ENCODE peak calls at places on chromosomes 13 and 19, in four cellular contexts. W is K562, L is H1, A is HepG2. J is an unnamed sample.
A peak's percentile ranks its signal among the peaks of the same experiment; 100 is the strongest.

GRCh38 chr19:3060852-3061182 is 1.5 kb downstream of the TLE5 start:
- DNase-seq in W (no peak), L (no peak), A (no peak), J (no peak)

GRCh38 chr13:25943666-25944065 is 108.2 kb downstream of the SHISA2 start:
- DNase-seq in W (no peak), L (no peak), A (peak; percentile 5), J (no peak)

GRCh38 chr13:80055804-80056203 is 285.1 kb downstream of the SPRY2 start:
- DNase-seq in W (no peak), L (no peak), A (no peak), J (no peak)

GRCh38 chr13:112601351-112601750 is 13.4 kb upstream of the TUBGCP3 start:
- DNase-seq in W (no peak), L (no peak), A (no peak), J (no peak)

GRCh38 chr19:11798391-11799296 is at the start of gene ZNF491:
- DNase-seq in W (peak; percentile 82), L (peak; percentile 94), A (peak; percentile 87), J (no peak)

GRCh38 chr19:39209196-39209595 is 5.1 kb upstream of the SYCN start:
- DNase-seq in W (no peak), L (no peak), A (no peak), J (no peak)

GRCh38 chr13:82176761-82177160 is 1705.5 kb downstream of the SLITRK1 start:
- DNase-seq in W (no peak), L (no peak), A (no peak), J (no peak)

GRCh38 chr19:6236310-6237291 is 43.2 kb downstream of the MLLT1 start:
- DNase-seq in W (no peak), L (no peak), A (no peak), J (no peak)

GRCh38 chr19:46221981-46222610 is 7.4 kb upstream of the IGFL1 start:
- DNase-seq in W (no peak), L (peak; percentile 50), A (no peak), J (no peak)

GRCh38 chr13:49858183-49858856 is 65.8 kb upstream of the KPNA3 start:
- DNase-seq in W (no peak), L (no peak), A (peak; percentile 95), J (no peak)

GRCh38 chr13:32314968-32315254 is 252 bp downstream of the ZAR1L start:
- DNase-seq in W (peak; percentile 32), L (no peak), A (peak; percentile 40), J (peak; percentile 43)

GRCh38 chr13:95185311-95185710 is 115.9 kb downstream of the ABCC4 start:
- DNase-seq in W (no peak), L (no peak), A (no peak), J (no peak)

GRCh38 chr19:36128392-36128736 is 11.5 kb upstream of the CAPNS1 start:
- DNase-seq in W (peak; percentile 33), L (no peak), A (peak; percentile 52), J (no peak)

GRCh38 chr19:48858984-48859710 is 9.3 kb downstream of the PLEKHA4 start:
- DNase-seq in W (peak; percentile 89), L (peak; percentile 69), A (no peak), J (no peak)

GRCh38 chr13:38693641-38694040 is 6.8 kb downstream of the FREM2 start:
- DNase-seq in W (no peak), L (no peak), A (no peak), J (no peak)

GRCh38 chr19:57068326-57068725 is 51.5 kb upstream of the USP29 start:
- DNase-seq in W (no peak), L (no peak), A (no peak), J (no peak)

GRCh38 chr19:46610851-46611770 is 10.0 kb downstream of the CALM3 start:
- DNase-seq in W (no peak), L (no peak), A (no peak), J (no peak)

GRCh38 chr19:41957838-41958366 is 1.2 kb downstream of the RABAC1 start:
- DNase-seq in W (peak; percentile 87), L (peak; percentile 72), A (peak; percentile 81), J (peak; percentile 79)

GRCh38 chr13:44311011-44311481 is 62.6 kb upstream of the SERP2 start:
- DNase-seq in W (no peak), L (no peak), A (no peak), J (no peak)

GRCh38 chr13:48086272-48086671 is 8.6 kb downstream of the MED4 start:
- DNase-seq in W (no peak), L (no peak), A (no peak), J (no peak)

GRCh38 chr19:36086326-36086725 is 24.6 kb upstream of the OVOL3 start:
- DNase-seq in W (no peak), L (no peak), A (no peak), J (no peak)

GRCh38 chr13:110593430-110594130 is 21.8 kb upstream of the NAXD start:
- DNase-seq in W (peak; percentile 32), L (no peak), A (peak; percentile 65), J (peak; percentile 50)

GRCh38 chr13:106036870-106037269 is 498.6 kb downstream of the EFNB2 start:
- DNase-seq in W (no peak), L (peak; percentile 47), A (no peak), J (peak; percentile 6)

GRCh38 chr19:30324982-30325381 is 47.2 kb upstream of the ZNF536 start:
- DNase-seq in W (no peak), L (no peak), A (no peak), J (no peak)

GRCh38 chr13:43522788-43523187 is 264.0 kb downstream of the ENOX1 start:
- DNase-seq in W (no peak), L (no peak), A (no peak), J (no peak)

GRCh38 chr19:31518626-31519025 is 169.4 kb upstream of the TSHZ3 start:
- DNase-seq in W (no peak), L (peak; percentile 38), A (no peak), J (no peak)

GRCh38 chr19:48480476-48481190 is 11.5 kb downstream of the CYTH2 start:
- DNase-seq in W (no peak), L (no peak), A (no peak), J (no peak)

GRCh38 chr19:30999726-31000125 is 349.5 kb downstream of the TSHZ3 start:
- DNase-seq in W (no peak), L (no peak), A (no peak), J (no peak)

GRCh38 chr13:95154441-95154886 is 146.8 kb downstream of the ABCC4 start:
- DNase-seq in W (no peak), L (no peak), A (no peak), J (no peak)

GRCh38 chr19:17989425-17990094 is 18.4 kb upstream of the ARRDC2 start:
- DNase-seq in W (no peak), L (no peak), A (no peak), J (no peak)

GRCh38 chr19:43705729-43706128 is 10.1 kb upstream of the IRGC start:
- DNase-seq in W (no peak), L (no peak), A (no peak), J (no peak)

GRCh38 chr13:28611654-28612131 is 47.2 kb upstream of the POMP start:
- DNase-seq in W (no peak), L (no peak), A (no peak), J (no peak)

GRCh38 chr19:17406039-17406886 is 833 bp upstream of the BST2 start:
- DNase-seq in W (peak; percentile 48), L (no peak), A (no peak), J (no peak)

GRCh38 chr19:13083627-13084026 is 19.0 kb downstream of the LYL1 start:
- DNase-seq in W (no peak), L (no peak), A (no peak), J (no peak)

GRCh38 chr19:13085673-13086072 is 17.0 kb downstream of the LYL1 start:
- DNase-seq in W (no peak), L (no peak), A (no peak), J (no peak)

GRCh38 chr19:13086341-13086740 is 16.3 kb downstream of the LYL1 start:
- DNase-seq in W (no peak), L (no peak), A (no peak), J (no peak)

GRCh38 chr19:13082192-13083007 is 20.3 kb downstream of the LYL1 start:
- DNase-seq in W (peak; percentile 41), L (no peak), A (peak; percentile 52), J (no peak)

GRCh38 chr19:13083008-13083404 is 19.7 kb downstream of the LYL1 start:
- DNase-seq in W (no peak), L (no peak), A (no peak), J (no peak)
- H3K79me2 ChIP-seq in W (no peaks in the 10 kb centered on the region), L (no peaks in the 10 kb centered on the region), A (no peaks in the 10 kb centered on the region), J (no peaks in the 10 kb centered on the region)

GRCh38 chr19:50333737-50334617 is 4.8 kb upstream of the KCNC3 start:
- DNase-seq in W (peak; percentile 99), L (peak; percentile 94), A (no peak), J (no peak)

GRCh38 chr19:50332014-50332263 is 2.8 kb upstream of the KCNC3 start:
- DNase-seq in W (no peak), L (no peak), A (no peak), J (no peak)

GRCh38 chr19:50332264-50333038 is 3.3 kb upstream of the KCNC3 start:
- DNase-seq in W (no peak), L (peak; percentile 66), A (no peak), J (no peak)

GRCh38 chr19:50334741-50335421 is 5.7 kb upstream of the KCNC3 start:
- DNase-seq in W (no peak), L (no peak), A (no peak), J (no peak)

GRCh38 chr19:50333235-50333736 is 4.1 kb upstream of the KCNC3 start:
- DNase-seq in W (peak; percentile 76), L (peak; percentile 93), A (peak; percentile 72), J (peak; percentile 88)
- TF ChIP-seq FOSL1 in W (peak; percentile 42), L (no peak), A (no peak), J (no peak)

DNA sequence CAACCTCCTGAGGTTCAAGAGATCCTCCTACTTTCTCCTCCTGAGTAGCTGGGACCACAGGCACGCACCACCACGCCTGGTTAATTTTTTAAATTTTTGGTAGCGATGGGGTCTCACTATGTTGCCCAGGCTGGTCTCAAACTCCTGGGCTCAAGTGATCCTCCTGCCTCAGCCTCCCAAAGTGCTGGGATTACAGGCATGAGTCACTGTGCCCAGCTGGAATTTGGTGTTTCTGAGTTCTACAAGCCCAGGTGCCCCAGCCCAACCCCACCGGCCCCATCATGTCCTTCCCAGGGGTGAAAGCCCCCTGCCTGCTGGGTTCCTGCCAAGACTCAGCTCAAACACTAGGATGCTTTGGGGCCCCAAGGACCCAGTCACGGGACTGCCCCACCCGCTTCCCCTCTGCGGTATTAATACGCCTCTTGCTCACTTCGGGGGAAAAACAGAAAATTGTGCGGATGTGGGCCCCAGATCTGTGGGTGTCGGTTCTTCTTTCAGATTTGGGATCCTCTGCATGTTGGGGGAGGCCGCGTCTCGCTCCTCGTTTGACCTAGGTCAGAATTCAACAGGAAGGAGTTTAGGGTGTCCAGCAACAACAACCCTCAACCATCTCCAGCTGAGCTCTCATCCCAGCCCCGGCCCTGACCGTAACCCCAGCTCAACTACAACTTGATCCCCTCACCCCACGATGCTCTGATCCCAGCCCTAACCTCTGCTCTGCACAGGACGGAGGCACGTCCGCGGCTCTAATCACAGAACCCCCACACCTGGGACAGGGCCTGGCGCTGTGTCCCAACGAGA is 3.7 kb upstream of the FCER2 start:
- DNase-seq in W (no peak), L (no peak), A (no peak), J (no peak)
- TF ChIP-seq CEBPB in W (no peak), L (no peak), A (no peak), J (no peak)

GRCh38 chr19:44752816-44753618 is 4.5 kb downstream of the BCL3 start:
- DNase-seq in W (peak; percentile 86), L (peak; percentile 70), A (peak; percentile 50), J (no peak)
- H3K79me2 ChIP-seq in W (no peaks in the 10 kb centered on the region), L (no peaks in the 10 kb centered on the region), A (peaks cover 16% of the 10 kb centered on the region), J (peaks cover 30% of the 10 kb centered on the region)

J was measured in HCT116.